ENCODE peak calls at places on chromosomes 3 and 15, in ten cellular contexts. B, J, L, R, G, Z, F, U, X and I are unnamed samples.

GRCh38 chr15:99106417-99107220 is 1.7 kb downstream of the SYNM start:
- DNase-seq in L (no peak), G (no peak), F (no peak), U (no peak), B (no peak), X (no peak), R (peak), Z (no peak), J (no peak), I (no peak)

GRCh38 chr3:67614195-67614594 is 40.2 kb downstream of the SUCLG2 start:
- DNase-seq in J (no peak), X (no peak), G (no peak), L (no peak), U (no peak), F (no peak), B (no peak), Z (no peak), R (no peak), I (no peak)

GRCh38 chr3:37912052-37912733 is 50.5 kb downstream of the CTDSPL start:
- DNase-seq in B (no peak), U (no peak), X (no peak), J (peak), R (no peak), Z (no peak), G (no peak), F (no peak), L (no peak), I (no peak)

GRCh38 chr3:48505146-48505545 is 1.2 kb upstream of the SHISA5 start:
- DNase-seq in B (no peak), U (no peak), G (no peak), Z (no peak), R (no peak), L (no peak), X (no peak), J (no peak), F (no peak), I (no peak)

GRCh38 chr3:193149998-193150397 is 91.0 kb upstream of the PLAAT1 start:
- DNase-seq in B (no peak), Z (no peak), J (peak), U (no peak), L (no peak), G (no peak), X (no peak), F (no peak), R (no peak), I (no peak)

GRCh38 chr15:74053941-74054529 is 28.3 kb downstream of the GOLGA6A start:
- DNase-seq in B (peak), G (no peak), Z (peak), U (peak), X (peak), R (peak), F (peak), L (no peak), J (peak), I (peak)

GRCh38 chr3:133444071-133444774 is 44.4 kb downstream of the BFSP2 start:
- DNase-seq in F (no peak), B (no peak), U (no peak), L (no peak), X (no peak), R (peak), G (no peak), J (peak), Z (no peak), I (peak)

GRCh38 chr3:107992976-107993684 is 97.7 kb downstream of the CD47 start:
- DNase-seq in G (no peak), U (no peak), L (no peak), F (no peak), Z (no peak), R (no peak), X (no peak), B (no peak), J (peak), I (peak)

GRCh38 chr15:43859546-43859945 is 32.7 kb downstream of the WDR76 start:
- DNase-seq in B (no peak), R (no peak), X (no peak), G (no peak), J (no peak), Z (no peak), L (no peak), F (no peak), U (no peak), I (no peak)

DNA sequence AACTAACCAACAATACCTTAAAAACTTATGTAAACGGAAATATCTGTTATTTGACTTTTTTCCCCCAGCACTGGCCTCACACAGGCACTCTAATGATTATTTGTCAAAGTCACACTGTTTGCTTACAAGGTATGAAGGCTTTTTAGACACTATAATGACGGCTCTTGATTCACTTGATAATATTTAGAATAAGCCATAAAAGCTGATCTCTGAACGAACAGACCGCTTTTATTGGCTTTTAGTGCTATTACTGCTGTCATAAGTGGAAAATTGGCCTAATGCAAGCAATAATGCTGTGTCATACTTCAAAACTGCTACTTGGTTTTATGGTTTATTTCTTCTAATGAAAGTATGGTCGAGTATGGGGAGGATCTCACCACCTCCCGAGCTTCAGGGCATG is 35.1 kb downstream of the MDFIC2 start:
- DNase-seq in J (no peak), Z (no peak), L (no peak), R (no peak), G (no peak), X (no peak), U (no peak), F (no peak), B (no peak), I (no peak)
- TF ChIP-seq CTCF in J (no peak), Z (no peak), L (no peak), R (no peak), G (no peak), X (no peak), U (no peak), F (no peak), B (no peak), I (no peak)

DNA sequence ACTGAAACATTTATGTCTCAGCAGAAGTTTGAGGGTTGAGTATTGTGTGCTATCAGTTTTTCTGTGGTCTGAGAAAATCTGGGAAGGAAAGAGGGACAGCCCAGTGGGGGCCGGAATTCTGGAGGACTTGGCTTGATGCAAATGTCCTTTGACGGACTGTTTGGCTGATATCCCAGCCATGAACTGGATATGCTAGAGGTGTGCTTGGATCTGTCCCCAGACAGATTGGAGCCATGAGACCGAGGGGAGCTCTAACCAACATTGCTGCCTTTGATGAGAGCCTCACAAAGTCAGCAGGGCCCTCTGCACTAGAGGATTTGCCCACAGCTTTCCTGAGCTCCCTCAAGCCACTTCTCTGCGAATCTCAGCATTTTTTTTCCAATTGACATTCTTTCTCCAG is 405.6 kb downstream of the NTRK3 start:
- DNase-seq in Z (no peak), R (peak), U (no peak), F (no peak), X (no peak), B (no peak), L (no peak), J (no peak), G (no peak), I (no peak)
- TF ChIP-seq CTCF in Z (no peak), R (no peak), U (no peak), F (no peak), X (no peak), B (no peak), L (no peak), J (no peak), G (no peak), I (no peak)

GRCh38 chr3:15217841-15218267 is 11.8 kb downstream of the CAPN7 start:
- DNase-seq in J (no peak), R (no peak), Z (no peak), X (no peak), B (peak), L (no peak), U (no peak), F (no peak), G (no peak), I (no peak)
- TF ChIP-seq CTCF in J (no peak), R (no peak), Z (no peak), X (no peak), B (no peak), L (no peak), U (no peak), F (no peak), G (no peak), I (no peak)

GRCh38 chr15:89502867-89503595 is 6.6 kb upstream of the RHCG start:
- DNase-seq in X (no peak), G (no peak), R (no peak), Z (no peak), J (peak), F (no peak), U (no peak), L (no peak), B (no peak), I (peak)

GRCh38 chr15:89498574-89498906 is 2.2 kb upstream of the RHCG start:
- DNase-seq in X (no peak), G (no peak), F (no peak), Z (no peak), L (no peak), B (no peak), U (no peak), J (no peak), R (no peak), I (no peak)

GRCh38 chr15:89499156-89499555 is 2.8 kb upstream of the RHCG start:
- DNase-seq in J (no peak), L (no peak), B (no peak), X (no peak), R (no peak), Z (no peak), U (no peak), F (no peak), G (no peak), I (no peak)

GRCh38 chr15:89501646-89502045 is 5.3 kb upstream of the RHCG start:
- DNase-seq in Z (no peak), B (no peak), U (no peak), G (no peak), R (no peak), J (no peak), X (no peak), L (no peak), F (no peak), I (no peak)

GRCh38 chr15:89500397-89501270 is 4.3 kb upstream of the RHCG start:
- DNase-seq in U (no peak), X (no peak), Z (no peak), B (no peak), L (no peak), R (no peak), J (peak), G (no peak), F (no peak), I (peak)
- TF ChIP-seq CTCF in U (no peak), X (peak), Z (peak), B (no peak), L (no peak), R (peak), J (peak), G (no peak), F (no peak), I (peak)

DNA sequence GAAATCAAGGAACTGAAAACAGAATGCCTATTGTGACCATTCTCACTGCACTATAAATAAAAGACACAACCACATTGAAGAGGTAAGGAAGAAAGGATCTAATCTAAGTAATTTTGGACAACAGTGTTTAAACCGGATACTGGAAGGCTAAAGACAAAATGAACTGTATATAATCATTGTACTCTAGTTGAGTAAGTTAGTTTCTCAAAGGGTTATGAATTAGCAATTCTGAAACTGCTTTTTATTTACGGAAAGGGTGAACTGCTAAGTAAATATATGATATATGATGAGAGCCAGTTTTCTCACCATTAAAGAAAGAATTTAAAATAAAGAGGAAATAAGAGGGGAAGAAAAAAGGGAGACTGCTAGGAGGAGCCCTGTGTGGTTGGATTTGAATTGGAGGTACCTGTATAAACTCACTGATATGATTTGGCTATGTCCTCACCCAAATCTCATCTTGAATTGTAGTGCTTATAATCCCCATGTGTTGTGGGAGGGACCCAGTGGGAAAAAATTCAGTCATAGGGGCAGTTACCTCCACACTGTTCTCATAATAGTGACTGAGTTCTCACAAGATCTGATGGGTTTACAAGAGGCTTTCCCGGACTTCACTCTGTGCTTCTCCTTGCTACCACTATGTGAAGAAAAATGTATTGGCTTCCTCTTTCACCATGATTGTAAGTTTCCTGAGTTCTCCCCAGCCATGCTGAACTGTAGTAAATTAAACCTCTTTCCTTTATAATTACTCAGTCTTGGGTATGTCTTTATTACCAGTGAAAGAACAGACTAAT is 607.7 kb downstream of the PYDC2 start:
- DNase-seq in F (no peak), U (no peak), G (no peak), B (no peak), J (no peak), L (no peak), R (no peak), Z (no peak), X (no peak), I (no peak)
- TF ChIP-seq CTCF in F (no peak), U (no peak), G (no peak), B (no peak), J (no peak), L (no peak), R (no peak), Z (no peak), X (no peak), I (no peak)

GRCh38 chr3:195268608-195269309 is 2.2 kb downstream of the XXYLT1 start:
- DNase-seq in F (no peak), G (no peak), R (no peak), B (no peak), L (no peak), X (no peak), Z (no peak), U (no peak), J (no peak), I (no peak)

GRCh38 chr3:195265363-195265976 is 5.5 kb downstream of the XXYLT1 start:
- DNase-seq in L (no peak), U (no peak), G (no peak), F (no peak), Z (no peak), J (no peak), R (no peak), B (no peak), X (no peak), I (no peak)

GRCh38 chr3:195263925-195264575 is 6.9 kb downstream of the XXYLT1 start:
- DNase-seq in U (no peak), Z (no peak), R (no peak), L (no peak), X (no peak), G (no peak), J (peak), F (no peak), B (no peak), I (no peak)

GRCh38 chr3:195267096-195267495 is 3.9 kb downstream of the XXYLT1 start:
- DNase-seq in U (no peak), J (no peak), B (no peak), X (no peak), G (no peak), F (no peak), R (no peak), L (no peak), Z (no peak), I (no peak)

GRCh38 chr3:195266428-195266827 is 4.5 kb downstream of the XXYLT1 start:
- DNase-seq in G (no peak), Z (no peak), J (no peak), X (no peak), B (no peak), L (no peak), F (no peak), R (no peak), U (no peak), I (no peak)
- TF ChIP-seq CTCF in G (no peak), Z (no peak), J (no peak), X (no peak), B (no peak), L (no peak), F (no peak), R (no peak), U (no peak), I (no peak)

GRCh38 chr3:162799910-162800309 is 1303.3 kb downstream of the OTOL1 start:
- DNase-seq in X (no peak), L (no peak), U (no peak), R (no peak), B (no peak), G (no peak), J (no peak), F (no peak), Z (no peak), I (no peak)
- TF ChIP-seq CTCF in X (no peak), L (no peak), U (no peak), R (no peak), B (no peak), G (no peak), J (no peak), F (no peak), Z (no peak), I (no peak)

DNA sequence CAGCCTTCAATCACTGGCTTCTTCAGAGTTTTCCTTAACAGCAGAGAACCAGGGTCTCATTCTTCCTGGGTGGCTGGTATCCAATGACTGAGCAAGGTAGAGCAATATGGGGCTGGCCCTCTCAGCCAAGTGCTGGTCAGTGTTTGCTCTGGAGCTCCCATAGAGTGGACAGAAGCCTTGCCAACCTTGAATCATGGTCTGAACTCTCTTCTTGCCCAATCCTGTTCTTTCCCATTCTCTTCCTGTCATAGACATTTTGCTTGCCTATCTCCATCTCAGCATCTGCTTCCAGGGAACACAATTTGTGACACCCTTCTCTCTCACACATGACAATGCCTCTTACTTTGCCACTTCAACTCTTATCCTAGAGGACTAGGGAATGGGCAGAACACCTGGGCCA is 245.6 kb upstream of the PEX5L start:
- DNase-seq in B (no peak), U (no peak), G (no peak), F (no peak), Z (no peak), R (no peak), J (no peak), X (no peak), L (no peak), I (no peak)
- TF ChIP-seq CTCF in B (no peak), U (no peak), G (no peak), F (no peak), Z (no peak), R (no peak), J (no peak), X (no peak), L (no peak), I (no peak)

GRCh38 chr3:147518465-147518864 is 109.3 kb downstream of the ZIC1 start:
- DNase-seq in L (no peak), F (no peak), J (no peak), B (no peak), X (no peak), U (no peak), Z (peak), G (no peak), R (peak), I (no peak)

GRCh38 chr3:147521646-147522045 is 112.5 kb downstream of the ZIC1 start:
- DNase-seq in B (no peak), F (no peak), L (no peak), J (peak), X (peak), Z (no peak), G (no peak), U (no peak), R (peak), I (no peak)
- TF ChIP-seq CTCF in B (no peak), F (no peak), L (no peak), J (no peak), X (no peak), Z (no peak), G (no peak), U (no peak), R (no peak), I (no peak)